ENCODE peak calls at places on chromosomes 3 and 15, in ten cellular contexts. Y is iPS DF 19.7, D is NCI-H1694, B is COR-L47, S is NCI-H1417, G is non-pigmented ciliary epithelial cell, Z is NCI-H345, H is left colon, Q is PC-3, I is cardiac fibroblast. X is an unnamed sample.

GRCh38 chr15:33104276-33104675 is 90.2 kb downstream of the FMN1 start:
- DNase-seq in S (no peak), Q (peak; percentile 91), Z (no peak), G (peak; percentile 72), D (no peak), Y (no peak), B (no peak), I (peak; percentile 74), H (no peak), X (peak; percentile 71)

GRCh38 chr15:50415752-50416404 is 8.3 kb upstream of the USP8 start:
- DNase-seq in S (peak; percentile 1), I (peak; percentile 18), Q (no peak), Z (no peak), H (no peak), G (no peak), D (no peak), Y (no peak), B (no peak), X (no peak)

GRCh38 chr15:61318276-61318675 is 89.2 kb upstream of the RORA start:
- DNase-seq in S (peak; percentile 84), B (peak; percentile 76), Y (no peak), Q (no peak), G (no peak), Z (no peak), I (no peak), H (no peak), D (no peak), X (no peak)

GRCh38 chr3:125440559-125440955 is 65.4 kb upstream of the ZNF148 start:
- DNase-seq in I (no peak), S (no peak), B (no peak), Z (no peak), D (no peak), Y (no peak), Q (peak; percentile 27), H (peak; percentile 70), G (no peak), X (peak; percentile 11)

GRCh38 chr3:17629400-17629799 is 113.0 kb downstream of the TBC1D5 start:
- DNase-seq in S (no peak), H (no peak), B (no peak), Y (no peak), D (no peak), Z (no peak), Q (no peak), I (peak; percentile 18), G (no peak), X (peak; percentile 19)

GRCh38 chr3:108410531-108410984 is 99.8 kb downstream of the MYH15 start:
- DNase-seq in D (no peak), G (no peak), Q (no peak), Y (no peak), Z (no peak), B (no peak), H (no peak), I (no peak), S (no peak), X (no peak)

GRCh38 chr3:43378066-43378935 is 92.0 kb downstream of the SNRK start:
- DNase-seq in H (peak; percentile 65), D (no peak), G (no peak), I (peak; percentile 50), Q (peak; percentile 71), Z (no peak), B (no peak), Y (no peak), S (peak; percentile 14), X (peak; percentile 52)

GRCh38 chr15:88529021-88529630 is 17.4 kb downstream of the DET1 start:
- DNase-seq in D (no peak), Y (no peak), H (no peak), Z (no peak), I (peak; percentile 35), S (peak; percentile 55), Q (no peak), G (no peak), B (no peak), X (peak; percentile 35)

GRCh38 chr3:80734955-80735354 is 967.2 kb upstream of the ROBO1 start:
- DNase-seq in D (no peak), Z (no peak), Q (no peak), I (no peak), G (no peak), Y (no peak), H (no peak), B (no peak), S (no peak), X (no peak)

X was measured in adipocyte.